ENCODE peak calls at places on chromosomes 16 and 17, in five cellular contexts. U, T, L, X and K are unnamed samples.

GRCh38 chr16:85829751-85830445 is 30.4 kb downstream of the COX4I1 start:
- DNase-seq in U (no peak), T (no peak), L (no peak), X (no peak), K (no peak)

GRCh38 chr17:58229881-58230280 is 8.5 kb upstream of the LPO start:
- DNase-seq in U (no peak), T (no peak), L (no peak), X (no peak), K (no peak)

GRCh38 chr16:53982631-53983042 is 278.7 kb downstream of the FTO start:
- DNase-seq in U (no peak), T (no peak), L (no peak), X (no peak), K (no peak)

GRCh38 chr17:82881292-82881823 is 41.5 kb upstream of the ZNF750 start:
- DNase-seq in U (no peak), T (no peak), L (no peak), X (no peak), K (no peak)

GRCh38 chr17:48770954-48771353 is 42.4 kb upstream of the HOXB13 start:
- DNase-seq in U (no peak), T (no peak), L (no peak), X (peak; percentile 21), K (no peak)

GRCh38 chr17:39903158-39903884 is 15.1 kb downstream of the GSDMB start:
- DNase-seq in U (no peak), T (no peak), L (no peak), X (no peak), K (peak; percentile 42)

GRCh38 chr16:23524886-23525285 is 14.6 kb upstream of the GGA2 start:
- DNase-seq in U (no peak), T (no peak), L (no peak), X (no peak), K (no peak)

GRCh38 chr17:17880577-17881196 is 43.9 kb upstream of the SREBF1 start:
- DNase-seq in U (no peak), T (no peak), L (no peak), X (no peak), K (no peak)

GRCh38 chr16:49345829-49346228 is 27.8 kb upstream of the C16orf78 start:
- DNase-seq in U (no peak), T (no peak), L (no peak), X (no peak), K (no peak)

GRCh38 chr17:7857724-7858486 is at the start of gene CYB5D1:
- DNase-seq in U (no peak), T (peak; percentile 94), L (peak; percentile 90), X (no peak), K (peak; percentile 57)

GRCh38 chr16:75703341-75703740 is 2.1 kb upstream of the DUXB start:
- DNase-seq in U (no peak), T (no peak), L (no peak), X (no peak), K (no peak)

GRCh38 chr17:34598161-34598776 is 18.9 kb downstream of the TMEM132E start:
- DNase-seq in U (no peak), T (no peak), L (peak; percentile 81), X (no peak), K (peak; percentile 34)

GRCh38 chr17:29844339-29845048 is 85.5 kb downstream of the SSH2 start:
- DNase-seq in U (no peak), T (no peak), L (no peak), X (no peak), K (peak; percentile 16)

GRCh38 chr17:67336859-67337258 is 29.5 kb downstream of the PSMD12 start:
- DNase-seq in U (no peak), T (no peak), L (peak; percentile 34), X (no peak), K (no peak)

GRCh38 chr17:28953444-28954118 is 2.3 kb upstream of the PHF12 start:
- DNase-seq in U (peak; percentile 69), T (peak; percentile 45), L (peak; percentile 41), X (no peak), K (peak; percentile 50)

GRCh38 chr16:89190150-89190958 is 10.0 kb downstream of the SLC22A31 start:
- DNase-seq in U (no peak), T (no peak), L (no peak), X (no peak), K (no peak)

GRCh38 chr16:50505714-50506542 is 42.3 kb upstream of the NKD1 start:
- DNase-seq in U (no peak), T (no peak), L (peak; percentile 80), X (no peak), K (no peak)
- TF ChIP-seq SP1 in U (no peak), T (no peak), L (peak; percentile 34), X (no peak), K (no peak)

GRCh38 chr17:56144205-56144604 is 9.1 kb upstream of the ANKFN1 start:
- DNase-seq in U (no peak), T (no peak), L (no peak), X (no peak), K (no peak)
- H3K27ac ChIP-seq in U (no peak overlapping the region), T (no peak overlapping the region), L (no peak overlapping the region), X (no peak overlapping the region), K (no peak overlapping the region)

DNA sequence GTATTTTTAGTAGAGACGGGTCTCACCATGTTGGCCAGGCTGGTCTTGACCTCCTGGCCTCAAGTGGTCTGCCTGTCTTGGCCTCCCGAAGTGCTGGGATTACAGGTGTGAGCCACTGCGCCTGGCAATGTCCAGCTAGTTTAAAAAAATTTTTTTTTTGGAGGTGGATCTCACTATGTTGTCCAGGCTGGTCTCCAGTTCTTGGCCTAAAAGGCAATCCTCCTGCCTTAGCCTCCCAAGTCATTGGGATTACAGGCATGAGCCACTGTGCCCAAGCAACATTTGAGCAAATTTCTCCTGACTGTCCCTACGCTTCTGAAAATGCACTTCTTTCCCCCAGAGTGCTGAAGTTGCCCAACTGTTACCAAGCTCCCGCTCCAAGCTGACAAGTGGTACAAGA is 8.0 kb downstream of the MAP3K14 start:
- DNase-seq in U (no peak), T (no peak), L (no peak), X (no peak), K (no peak)
- TF ChIP-seq SP1 in U (no peak), T (no peak), L (no peak), X (no peak), K (no peak)

DNA sequence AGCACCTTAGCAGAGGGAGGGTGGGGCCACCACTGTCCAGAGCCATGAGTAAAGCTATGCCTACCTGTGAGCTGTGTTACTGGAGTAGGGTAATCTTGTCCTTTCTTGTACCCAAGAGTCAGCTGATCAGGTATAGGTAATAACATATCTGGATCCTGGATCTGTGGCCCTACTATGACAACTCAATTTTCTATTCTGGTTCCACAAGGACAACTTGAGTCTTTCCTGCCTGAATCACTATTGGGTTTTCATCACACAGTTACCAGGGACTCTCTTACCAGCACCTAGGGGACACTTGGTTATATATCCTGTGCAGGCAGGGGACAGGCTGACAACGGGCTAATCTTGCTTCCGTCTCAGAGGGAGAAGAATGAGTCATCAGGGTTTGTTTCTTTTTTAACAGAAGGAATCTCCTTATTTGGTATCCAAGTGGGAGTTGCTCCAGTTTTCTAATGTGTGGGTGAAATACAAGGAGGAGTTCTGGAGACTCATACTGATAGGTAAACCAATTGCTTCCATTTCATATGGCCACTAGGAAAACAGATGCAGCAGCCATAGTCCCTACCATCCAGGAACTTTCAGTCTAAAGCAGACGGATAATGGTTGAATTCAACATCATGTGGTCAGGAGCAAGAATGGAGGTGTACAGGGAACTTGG is 6.8 kb downstream of the ZNF267 start:
- DNase-seq in U (no peak), T (no peak), L (no peak), X (peak; percentile 38), K (peak; percentile 91)
- H3K27ac ChIP-seq in U (no peak overlapping the region), T (no peak overlapping the region), L (peak overlapping the region; percentile 39), X (peak overlapping the region; percentile 30), K (peak overlapping the region; percentile 94)

GRCh38 chr16:31043352-31043751 is 10.0 kb downstream of the STX4 start:
- DNase-seq in U (no peak), T (no peak), L (peak; percentile 44), X (no peak), K (no peak)
- TF ChIP-seq SP1 in U (no peak), T (no peak), L (no peak), X (no peak), K (no peak)

DNA sequence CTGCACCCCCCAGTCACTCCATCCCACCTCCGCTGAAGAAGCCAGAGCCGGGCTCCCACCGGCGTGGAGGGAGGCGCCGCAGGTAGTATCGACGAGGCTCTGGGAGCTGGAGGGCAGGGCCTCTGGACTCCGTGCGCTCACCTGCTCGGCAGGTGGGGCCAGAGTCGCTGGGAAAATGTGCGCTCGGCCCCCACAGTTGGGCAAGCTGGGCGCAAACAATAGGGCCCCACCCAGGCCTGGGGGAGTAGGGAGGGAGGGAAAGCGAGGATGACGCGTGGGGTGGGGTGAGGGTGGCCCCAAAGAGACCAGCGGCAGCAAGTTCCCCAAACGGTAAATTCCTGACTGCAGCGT is 660 bp downstream of the JUP start:
- DNase-seq in U (no peak), T (no peak), L (no peak), X (no peak), K (peak; percentile 81)
- H3K27ac ChIP-seq in U (peak overlapping the region; percentile 70), T (peak overlapping the region; percentile 95), L (peak overlapping the region; percentile 62), X (no peak overlapping the region), K (peak overlapping the region; percentile 89)

DNA sequence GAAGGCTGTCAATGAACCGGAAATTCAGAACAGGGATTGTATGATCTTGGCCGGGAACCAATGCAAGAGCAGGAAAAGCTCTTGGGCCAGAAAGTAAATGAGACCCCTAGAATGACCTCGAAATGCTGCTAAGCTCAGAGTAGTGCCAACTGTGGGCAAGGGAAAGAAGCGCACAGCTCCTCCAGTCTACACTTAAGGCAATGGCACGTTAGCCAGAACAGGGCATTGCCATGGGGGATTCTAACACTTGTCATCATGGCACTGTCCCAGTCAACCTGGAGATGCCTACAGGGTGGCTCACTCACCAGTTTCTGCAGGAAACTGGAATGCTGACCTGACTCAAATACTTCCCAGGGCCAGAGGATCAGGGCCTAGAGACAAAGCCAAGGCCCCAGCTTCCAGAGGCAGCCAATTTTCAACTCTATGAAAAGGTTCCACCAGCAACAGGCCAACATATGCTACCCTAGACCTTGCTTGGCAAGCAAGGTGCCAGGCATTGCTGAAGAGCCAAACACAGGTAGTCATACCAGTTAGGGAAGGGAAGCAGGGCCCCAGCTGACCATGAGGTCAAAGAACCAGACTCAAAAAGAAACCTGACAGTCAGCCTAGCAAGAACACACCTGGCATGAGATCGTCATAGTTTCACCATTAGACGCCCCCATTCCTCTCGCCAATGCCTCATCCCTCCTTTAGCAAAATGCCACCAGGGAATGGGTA is 34.9 kb downstream of the ARHGAP17 start:
- DNase-seq in U (no peak), T (no peak), L (no peak), X (peak; percentile 63), K (no peak)
- TF ChIP-seq SP1 in U (no peak), T (no peak), L (no peak), X (no peak), K (no peak)